ENCODE peak calls at places on chromosomes 12 and 14, in eight cellular contexts. J is bronchial epithelial cell; G is cardiac muscle cell; Q is CD8-positive, alpha-beta T cell; A is SK-N-SH; E is right lobe of liver; Y is H7; P is epithelial cell of proximal tubule. B is an unnamed sample.

GRCh38 chr12:88998421-88998820 is 353.9 kb downstream of the DUSP6 start:
- DNase-seq in P (no peak), G (peak; percentile 68), A (no peak), E (no peak), Q (no peak), Y (no peak), J (no peak), B (peak; percentile 68)

GRCh38 chr12:80269953-80270552 is 170.7 kb downstream of the OTOGL start:
- DNase-seq in E (no peak), P (no peak), Y (no peak), G (peak; percentile 66), J (peak; percentile 53), Q (no peak), A (peak; percentile 10), B (peak; percentile 67)

GRCh38 chr12:12319501-12320322 is 30.3 kb downstream of the MANSC1 start:
- DNase-seq in A (no peak), E (no peak), J (no peak), G (peak; percentile 32), P (no peak), Q (no peak), Y (peak; percentile 58), B (peak; percentile 23)

GRCh38 chr12:108668532-108668931 is 34.8 kb upstream of the SELPLG start:
- DNase-seq in Q (no peak), A (no peak), J (no peak), Y (no peak), G (peak; percentile 70), E (no peak), P (no peak), B (peak; percentile 61)

GRCh38 chr14:101512396-101512695 is 48.9 kb upstream of the DIO3 start:
- DNase-seq in J (no peak), A (no peak), Y (no peak), Q (no peak), P (no peak), G (no peak), E (no peak), B (no peak)

GRCh38 chr14:54120260-54120659 is 163.6 kb upstream of the BMP4 start:
- DNase-seq in J (no peak), E (no peak), P (no peak), Y (no peak), A (no peak), Q (no peak), G (no peak), B (no peak)

GRCh38 chr14:34324363-34324795 is 137.7 kb downstream of the SPTSSA start:
- DNase-seq in A (peak; percentile 52), G (peak; percentile 61), J (peak; percentile 30), Q (no peak), E (no peak), Y (peak; percentile 54), P (no peak), B (peak; percentile 53)

GRCh38 chr14:24291446-24292117 is 8.0 kb downstream of the DHRS1 start:
- DNase-seq in E (peak; percentile 87), G (no peak), P (no peak), A (no peak), Y (no peak), J (no peak), Q (no peak), B (no peak)

GRCh38 chr12:56351325-56351724 is 8.6 kb downstream of the STAT2 start:
- DNase-seq in J (no peak), G (no peak), Y (no peak), A (no peak), Q (no peak), P (no peak), E (no peak), B (no peak)

GRCh38 chr12:100987552-100988277 is 193.1 kb downstream of the ANO4 start:
- DNase-seq in G (peak; percentile 54), Y (peak; percentile 54), A (peak; percentile 17), P (peak; percentile 49), J (peak; percentile 39), Q (no peak), E (no peak), B (peak; percentile 93)

GRCh38 chr14:88834883-88835431 is 10.5 kb downstream of the TTC8 start:
- DNase-seq in G (peak; percentile 29), E (no peak), J (peak; percentile 35), Y (no peak), A (no peak), Q (no peak), P (no peak), B (peak; percentile 76)

GRCh38 chr14:31224808-31225207 is 17.2 kb upstream of the HECTD1 start:
- DNase-seq in E (no peak), Q (no peak), Y (no peak), G (no peak), A (no peak), J (no peak), P (no peak), B (no peak)

GRCh38 chr12:32891526-32891925 is 5.1 kb downstream of the PKP2 start:
- DNase-seq in P (no peak), G (peak; percentile 35), Y (no peak), A (no peak), J (no peak), Q (no peak), E (no peak), B (no peak)
- H3K4me3 ChIP-seq in P (no peak overlapping the region), G (peak overlapping the region; percentile 57), Y (no peak overlapping the region), A (no peak overlapping the region), J (no peak overlapping the region), Q (no peak overlapping the region), E (no peak overlapping the region), B (no peak overlapping the region)

GRCh38 chr12:18799140-18799446 is 61.2 kb downstream of the CAPZA3 start:
- DNase-seq in J (no peak), Y (no peak), P (no peak), A (no peak), E (no peak), G (no peak), Q (no peak), B (no peak)
- H3K4me3 ChIP-seq in J (no peak overlapping the region), Y (no peak overlapping the region), P (no peak overlapping the region), A (no peak overlapping the region), E (no peak overlapping the region), G (no peak overlapping the region), Q (no peak overlapping the region), B (no peak overlapping the region)

GRCh38 chr12:6783828-6784227 is 5.5 kb upstream of the CD4 start:
- DNase-seq in P (no peak), G (no peak), J (no peak), A (no peak), Q (no peak), Y (no peak), E (no peak), B (no peak)
- H3K4me3 ChIP-seq in P (no peak overlapping the region), G (no peak overlapping the region), J (no peak overlapping the region), A (no peak overlapping the region), Q (no peak overlapping the region), Y (no peak overlapping the region), E (no peak overlapping the region), B (no peak overlapping the region)

DNA sequence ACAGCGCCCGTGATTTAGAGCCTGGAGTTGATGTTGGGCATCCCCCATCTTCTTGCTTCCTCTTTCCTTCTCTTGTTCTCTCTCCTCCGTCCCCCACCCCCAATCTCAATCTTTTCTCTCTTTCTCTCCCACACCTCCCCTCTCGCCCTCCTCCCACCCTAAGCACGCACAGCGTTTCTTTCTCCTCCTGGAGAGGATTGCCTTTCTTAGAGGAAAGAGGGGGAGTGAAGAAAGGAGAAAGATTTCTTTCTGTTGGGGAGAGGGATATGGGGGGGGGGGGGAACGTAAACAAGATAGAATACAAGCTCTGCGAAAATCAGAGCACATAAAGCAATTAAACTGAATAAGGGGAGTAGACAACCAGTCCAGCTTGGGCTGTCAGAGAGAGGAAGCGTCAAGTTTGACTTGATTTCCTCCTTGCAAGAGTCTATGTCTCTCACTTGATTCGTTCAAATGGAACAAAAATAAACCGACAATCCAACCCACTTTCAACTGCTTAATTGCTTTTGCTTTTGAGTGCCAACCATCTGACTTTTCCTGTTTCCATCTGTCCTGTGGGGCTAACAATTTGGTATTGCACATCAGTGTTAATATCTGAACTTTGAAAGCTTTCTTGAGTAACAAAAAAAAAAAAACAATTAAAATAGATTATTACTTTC is 852 bp downstream of the SYT1 start:
- DNase-seq in A (no peak), P (no peak), G (no peak), Y (peak; percentile 11), Q (no peak), E (no peak), J (no peak), B (no peak)
- H3K4me3 ChIP-seq in A (peak overlapping the region; percentile 97), P (no peak overlapping the region), G (no peak overlapping the region), Y (peak overlapping the region; percentile 90), Q (no peak overlapping the region), E (no peak overlapping the region), J (no peak overlapping the region), B (peak overlapping the region; percentile 94)

GRCh38 chr12:95787274-95787814 is 3.2 kb downstream of the NTN4 start:
- DNase-seq in A (no peak), P (no peak), Q (no peak), J (no peak), E (no peak), G (no peak), Y (no peak), B (no peak)

GRCh38 chr12:95790025-95790911 is at the start of gene NTN4:
- DNase-seq in E (peak; percentile 79), A (peak; percentile 80), Q (peak; percentile 26), J (no peak), P (no peak), G (peak; percentile 40), Y (peak; percentile 77), B (peak; percentile 79)

GRCh38 chr12:95790912-95791849 is 617 bp upstream of the NTN4 start:
- DNase-seq in J (peak; percentile 50), P (no peak), G (peak; percentile 26), E (peak; percentile 61), Q (peak; percentile 35), A (no peak), Y (peak; percentile 65), B (peak; percentile 56)

GRCh38 chr12:95789126-95790024 is 1.2 kb downstream of the NTN4 start:
- DNase-seq in Q (no peak), G (no peak), Y (peak; percentile 59), P (no peak), J (no peak), A (peak; percentile 54), E (peak; percentile 68), B (peak; percentile 33)

DNA sequence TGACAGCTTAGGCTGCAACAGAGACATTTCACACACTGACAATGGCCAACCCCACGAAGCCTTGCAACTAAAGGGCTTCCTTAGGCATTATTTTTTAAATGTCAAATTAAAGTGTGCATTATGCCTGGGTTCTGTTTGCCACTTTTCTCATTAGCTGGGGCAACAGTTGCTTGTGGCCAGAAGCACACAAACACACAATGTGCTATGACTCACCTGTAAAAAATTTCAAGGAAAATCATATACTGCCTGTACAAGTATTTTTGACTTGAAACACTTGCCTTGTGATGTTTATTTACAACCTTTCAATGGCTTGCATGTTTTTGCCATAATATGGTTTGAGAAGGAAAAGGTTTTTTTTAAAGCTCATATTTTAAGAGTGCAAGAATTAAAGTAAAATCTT is 1.9 kb downstream of the NTN4 start:
- DNase-seq in G (peak; percentile 51), A (no peak), P (no peak), E (no peak), Y (no peak), J (peak; percentile 79), Q (no peak), B (peak; percentile 62)
- H3K4me3 ChIP-seq in G (no peak overlapping the region), A (no peak overlapping the region), P (no peak overlapping the region), E (no peak overlapping the region), Y (no peak overlapping the region), J (no peak overlapping the region), Q (no peak overlapping the region), B (peak overlapping the region; percentile 80)

B was measured in GM23248.